ENCODE peak calls at places on chromosomes 13 and 19, in four cellular contexts. N, Y, Q and E are unnamed samples.

GRCh38 chr19:18789422-18789832 is 1.7 kb downstream of the COMP start:
- DNase-seq in Q (no peak), N (peak; percentile 12), Y (no peak), E (no peak)

GRCh38 chr13:50842711-50843255 is 709 bp downstream of the DLEU7 start:
- DNase-seq in Q (no peak), N (no peak), Y (no peak), E (no peak)

GRCh38 chr13:25657062-25657588 is 285.4 kb downstream of the ATP8A2 start:
- DNase-seq in N (no peak), Y (no peak), Q (no peak), E (no peak)

GRCh38 chr19:33358408-33358807 is 15.1 kb upstream of the CEBPG start:
- DNase-seq in Q (no peak), Y (no peak), N (no peak), E (no peak)

GRCh38 chr19:29497686-29498436 is 27.9 kb upstream of the VSTM2B start:
- DNase-seq in N (no peak), Y (no peak), Q (no peak), E (no peak)

GRCh38 chr13:102599451-102600012 is 2.7 kb downstream of the TPP2 start:
- DNase-seq in N (no peak), Y (no peak), Q (no peak), E (no peak)

GRCh38 chr13:28843594-28843993 is 23.5 kb downstream of the MTUS2 start:
- DNase-seq in Y (no peak), N (no peak), Q (no peak), E (no peak)

GRCh38 chr13:65677906-65678305 is 1552.2 kb downstream of the PCDH9 start:
- DNase-seq in Y (peak; percentile 12), N (no peak), Q (no peak), E (no peak)

GRCh38 chr19:595326-596262 is 5.9 kb downstream of the HCN2 start:
- DNase-seq in N (no peak), Y (no peak), Q (no peak), E (no peak)

GRCh38 chr19:8528500-8528899 is 14.5 kb upstream of the ZNF414 start:
- DNase-seq in N (no peak), Q (no peak), Y (no peak), E (no peak)

GRCh38 chr19:7738023-7738422 is 6.1 kb upstream of the CLEC4G start:
- DNase-seq in Q (no peak), Y (no peak), N (no peak), E (no peak)

GRCh38 chr19:43789029-43789428 is 8.3 kb upstream of the KCNN4 start:
- DNase-seq in N (peak; percentile 73), Y (no peak), Q (no peak), E (no peak)

GRCh38 chr19:29537181-29537580 is 11.4 kb downstream of the VSTM2B start:
- DNase-seq in Y (no peak), Q (no peak), N (no peak), E (no peak)

GRCh38 chr13:90498096-90498495 is 849.4 kb upstream of the MIR17HG start:
- DNase-seq in Q (no peak), Y (no peak), N (no peak), E (no peak)

GRCh38 chr19:43820861-43821215 is 6.3 kb upstream of the ZNF283 start:
- DNase-seq in N (no peak), Y (no peak), Q (no peak), E (no peak)

GRCh38 chr13:37395544-37395943 is 203.0 kb downstream of the POSTN start:
- DNase-seq in N (no peak), Q (no peak), Y (no peak), E (no peak)

GRCh38 chr13:50529154-50529882 is 314.2 kb downstream of the DLEU7 start:
- DNase-seq in Y (peak; percentile 65), Q (peak; percentile 89), N (peak; percentile 39), E (peak; percentile 64)

GRCh38 chr13:18965347-18965855 is 216.2 kb downstream of the TUBA3C start:
- DNase-seq in Y (no peak), N (no peak), Q (no peak), E (no peak)

GRCh38 chr19:51407631-51408131 is 9.8 kb downstream of the SIGLEC10 start:
- DNase-seq in Y (peak; percentile 46), N (peak; percentile 45), Q (no peak), E (no peak)

GRCh38 chr19:29393915-29394460 is 131.8 kb upstream of the VSTM2B start:
- DNase-seq in N (no peak), Q (no peak), Y (no peak), E (no peak)

GRCh38 chr13:45582533-45583076 is 32.9 kb downstream of the ERICH6B start:
- DNase-seq in N (no peak), Q (no peak), Y (no peak), E (no peak)

GRCh38 chr13:45587897-45588296 is 27.6 kb downstream of the ERICH6B start:
- DNase-seq in N (no peak), Y (no peak), Q (no peak), E (no peak)

GRCh38 chr13:45584816-45585215 is 30.7 kb downstream of the ERICH6B start:
- DNase-seq in Y (peak; percentile 16), N (peak; percentile 11), Q (no peak), E (peak; percentile 17)
- TF ChIP-seq CTCF in Y (no peak), N (no peak), Q (no peak), E (no peak)

GRCh38 chr19:24049537-24049936 is 37.5 kb upstream of the ZNF254 start:
- DNase-seq in N (no peak), Y (no peak), Q (no peak), E (no peak)

GRCh38 chr19:24052811-24053210 is 34.2 kb upstream of the ZNF254 start:
- DNase-seq in Y (no peak), N (no peak), Q (no peak), E (no peak)

GRCh38 chr19:24046550-24046949 is 40.4 kb upstream of the ZNF254 start:
- DNase-seq in N (no peak), Y (no peak), Q (no peak), E (no peak)

GRCh38 chr19:24051516-24051915 is 35.5 kb upstream of the ZNF254 start:
- DNase-seq in Y (no peak), Q (no peak), N (no peak), E (no peak)

GRCh38 chr19:24048261-24048660 is 38.7 kb upstream of the ZNF254 start:
- DNase-seq in Q (no peak), Y (no peak), N (no peak), E (no peak)
- H3K36me3 ChIP-seq in Q (peaks cover 73% of the 10 kb centered on the region), Y (peaks cover 4% of the 10 kb centered on the region), N (peaks cover 53% of the 10 kb centered on the region), E (peaks cover 70% of the 10 kb centered on the region)

GRCh38 chr13:110921209-110921608 is 6.3 kb upstream of the ANKRD10 start:
- DNase-seq in Q (no peak), Y (no peak), N (no peak), E (no peak)
- H3K4me1 ChIP-seq in Q (peaks cover 52% of the 10 kb centered on the region), Y (peaks cover 17% of the 10 kb centered on the region), N (peaks cover 13% of the 10 kb centered on the region), E (no peaks in the 10 kb centered on the region)

GRCh38 chr19:15249912-15250634 is 17.8 kb upstream of the EPHX3 start:
- DNase-seq in Q (peak; percentile 65), Y (no peak), N (no peak), E (peak; percentile 67)
- TF ChIP-seq CTCF in Q (no peak), Y (no peak), N (no peak), E (no peak)

GRCh38 chr13:110483386-110483785 is 78.1 kb downstream of the RAB20 start:
- DNase-seq in N (no peak), Y (no peak), Q (no peak), E (no peak)
- H3K36me3 ChIP-seq in N (peaks cover 12% of the 10 kb centered on the region), Y (no peaks in the 10 kb centered on the region), Q (peaks cover 83% of the 10 kb centered on the region), E (no peaks in the 10 kb centered on the region)

GRCh38 chr13:43146400-43146799 is 123.0 kb downstream of the DNAJC15 start:
- DNase-seq in N (no peak), Y (no peak), Q (no peak), E (no peak)
- H3K4me1 ChIP-seq in N (peaks cover 20% of the 10 kb centered on the region), Y (no peaks in the 10 kb centered on the region), Q (no peaks in the 10 kb centered on the region), E (no peaks in the 10 kb centered on the region)

GRCh38 chr13:76250211-76250610 is 614.1 kb downstream of the LMO7 start:
- DNase-seq in Y (no peak), N (no peak), Q (no peak), E (no peak)
- TF ChIP-seq CTCF in Y (no peak), N (no peak), Q (no peak), E (no peak)

DNA sequence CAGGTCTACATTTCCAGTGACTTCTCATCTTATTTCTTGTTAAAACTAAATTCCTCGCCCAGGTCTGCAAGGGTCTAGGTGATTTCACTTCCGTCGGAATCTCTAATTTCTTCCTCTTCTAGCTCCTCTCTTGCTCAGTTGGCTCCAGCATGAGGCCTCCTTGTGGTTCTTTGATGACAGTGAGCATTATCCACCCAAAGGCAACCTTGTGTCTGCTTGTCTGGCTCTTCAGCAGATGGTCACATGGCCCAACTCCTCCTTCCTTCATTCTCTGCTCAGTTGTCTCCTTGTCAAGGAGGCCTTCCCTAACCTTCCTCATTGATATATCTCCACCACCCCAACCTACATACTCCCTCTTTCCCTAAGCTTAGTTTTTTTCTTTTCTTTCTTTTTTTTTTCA is 1391.4 kb downstream of the EFNB2 start:
- DNase-seq in N (no peak), Y (no peak), Q (no peak), E (no peak)
- H3K36me3 ChIP-seq in N (no peaks in the 10 kb centered on the region), Y (no peaks in the 10 kb centered on the region), Q (no peaks in the 10 kb centered on the region), E (no peaks in the 10 kb centered on the region)

GRCh38 chr19:35125270-35125717 is 9.6 kb downstream of the LGI4 start:
- DNase-seq in Q (no peak), Y (no peak), N (no peak), E (no peak)
- H3K4me1 ChIP-seq in Q (peaks cover 34% of the 10 kb centered on the region), Y (peaks cover 43% of the 10 kb centered on the region), N (no peaks in the 10 kb centered on the region), E (peaks cover 17% of the 10 kb centered on the region)